ENCODE peak calls at places on chromosomes 2 and 18, in four cellular contexts. G is IMR-90, O is mesenchymal stem cell, D is neuronal stem cell. X is an unnamed sample.
A peak's percentile ranks its signal among the peaks of the same experiment; 100 is the strongest.

GRCh38 chr18:44697315-44697714 is 16.6 kb downstream of the SETBP1 start:
- DNase-seq in G (no peak), O (no peak), D (no peak), X (no peak)

GRCh38 chr2:178194600-178195389 is 483 bp downstream of the OSBPL6 start:
- DNase-seq in G (peak; percentile 55), O (peak; percentile 79), D (peak; percentile 51), X (peak; percentile 81)

GRCh38 chr2:23525137-23525765 is 140.3 kb downstream of the KLHL29 start:
- DNase-seq in G (no peak), O (no peak), D (no peak), X (no peak)

GRCh38 chr2:159549234-159549633 is 67.1 kb downstream of the BAZ2B start:
- DNase-seq in G (peak; percentile 12), O (peak; percentile 5), D (no peak), X (no peak)

GRCh38 chr18:47683774-47684173 is 246.7 kb downstream of the SMAD2 start:
- DNase-seq in G (no peak), O (no peak), D (no peak), X (no peak)

GRCh38 chr2:165594231-165594934 is 124.9 kb downstream of the CSRNP3 start:
- DNase-seq in G (no peak), O (no peak), D (no peak), X (no peak)

GRCh38 chr2:96631804-96632435 is 6.2 kb downstream of the KANSL3 start:
- DNase-seq in G (peak; percentile 91), O (peak; percentile 82), D (no peak), X (no peak)

GRCh38 chr2:135175177-135175576 is 123.1 kb downstream of the RAB3GAP1 start:
- DNase-seq in G (no peak), O (no peak), D (no peak), X (no peak)

GRCh38 chr2:174336403-174337336 is 1.9 kb downstream of the SP9 start:
- DNase-seq in G (no peak), O (peak; percentile 7), D (peak; percentile 67), X (peak; percentile 86)

GRCh38 chr18:26532367-26533340 is 15.7 kb downstream of the KCTD1 start:
- DNase-seq in G (peak; percentile 46), O (no peak), D (no peak), X (peak; percentile 71)

GRCh38 chr2:100731535-100731981 is 88.4 kb upstream of the NPAS2 start:
- DNase-seq in G (peak; percentile 75), O (peak; percentile 16), D (no peak), X (no peak)

GRCh38 chr2:71784734-71785549 is 331.6 kb downstream of the DYSF start:
- DNase-seq in G (peak; percentile 18), O (no peak), D (no peak), X (peak; percentile 85)

GRCh38 chr2:240463866-240464481 is 28.5 kb downstream of the GPC1 start:
- DNase-seq in G (no peak), O (no peak), D (no peak), X (no peak)

GRCh38 chr2:55965966-55966365 is 42.4 kb upstream of the EFEMP1 start:
- DNase-seq in G (peak; percentile 20), O (peak; percentile 39), D (no peak), X (peak; percentile 25)

GRCh38 chr2:44772670-44773378 is 168.7 kb upstream of the SIX3 start:
- DNase-seq in G (no peak), O (no peak), D (no peak), X (no peak)

GRCh38 chr2:111100765-111101162 is 19.9 kb upstream of the BCL2L11 start:
- DNase-seq in G (no peak), O (no peak), D (no peak), X (peak; percentile 13)

GRCh38 chr2:238777369-238778067 is 70.4 kb upstream of the TWIST2 start:
- DNase-seq in G (no peak), O (no peak), D (no peak), X (no peak)

GRCh38 chr2:167132066-167132465 is 243.8 kb downstream of the XIRP2 start:
- DNase-seq in G (no peak), O (no peak), D (no peak), X (no peak)

GRCh38 chr2:158753561-158754302 is 41.4 kb upstream of the DAPL1 start:
- DNase-seq in G (peak; percentile 68), O (peak; percentile 65), D (peak; percentile 67), X (peak; percentile 82)

GRCh38 chr18:5398269-5398668 is 102.7 kb upstream of the ZBTB14 start:
- DNase-seq in G (no peak), O (no peak), D (no peak), X (no peak)

GRCh38 chr18:42196651-42197050 is 241.6 kb downstream of the PIK3C3 start:
- DNase-seq in G (peak; percentile 7), O (peak; percentile 70), D (no peak), X (no peak)

GRCh38 chr2:46460241-46460921 is 19.0 kb upstream of the TMEM247 start:
- DNase-seq in G (no peak), O (no peak), D (no peak), X (no peak)

GRCh38 chr2:63654959-63655358 is 66.2 kb downstream of the MDH1 start:
- DNase-seq in G (no peak), O (no peak), D (no peak), X (no peak)

GRCh38 chr18:35508030-35508429 is 10.3 kb upstream of the INO80C start:
- DNase-seq in G (no peak), O (no peak), D (no peak), X (no peak)

GRCh38 chr2:24315669-24316068 is 44.7 kb downstream of the ITSN2 start:
- DNase-seq in G (no peak), O (no peak), D (no peak), X (peak; percentile 23)

GRCh38 chr2:144444418-144444817 is 75.5 kb downstream of the ZEB2 start:
- DNase-seq in G (no peak), O (no peak), D (no peak), X (peak; percentile 66)

GRCh38 chr18:3713166-3713565 is 263.2 kb downstream of the TGIF1 start:
- DNase-seq in G (no peak), O (no peak), D (no peak), X (no peak)

GRCh38 chr2:68662466-68662865 is 19.1 kb downstream of the PROKR1 start:
- DNase-seq in G (no peak), O (no peak), D (no peak), X (no peak)

GRCh38 chr18:59697236-59697932 is at the start of gene CCBE1:
- DNase-seq in G (peak; percentile 71), O (peak; percentile 64), D (peak; percentile 81), X (peak; percentile 79)

GRCh38 chr2:97781981-97782380 is 68.6 kb downstream of the ZAP70 start:
- DNase-seq in G (no peak), O (no peak), D (no peak), X (no peak)

GRCh38 chr18:25408294-25408693 is 56.3 kb upstream of the ZNF521 start:
- DNase-seq in G (no peak), O (no peak), D (no peak), X (no peak)

GRCh38 chr2:191846787-191847620 is at the start of gene CAVIN2:
- DNase-seq in G (peak; percentile 90), O (peak; percentile 80), D (no peak), X (peak; percentile 53)

GRCh38 chr18:44602380-44602779 is 78.3 kb upstream of the SETBP1 start:
- DNase-seq in G (no peak), O (peak; percentile 72), D (no peak), X (no peak)

GRCh38 chr2:237980087-237980486 is 13.3 kb downstream of the UBE2F start:
- DNase-seq in G (no peak), O (no peak), D (no peak), X (no peak)

GRCh38 chr18:22477222-22477621 is 59.5 kb upstream of the CTAGE1 start:
- DNase-seq in G (no peak), O (no peak), D (no peak), X (no peak)
- H4K8ac ChIP-seq in G (no peak overlapping the region), O (no peak overlapping the region), D (no peak overlapping the region), X (no peak overlapping the region)

GRCh38 chr2:42494434-42495233 is 852 bp upstream of the KCNG3 start:
- DNase-seq in G (peak; percentile 75), O (peak; percentile 77), D (peak; percentile 80), X (peak; percentile 96)

GRCh38 chr2:42493468-42493884 is 306 bp downstream of the KCNG3 start:
- DNase-seq in G (no peak), O (no peak), D (no peak), X (no peak)

GRCh38 chr2:42492691-42493467 is 903 bp downstream of the KCNG3 start:
- DNase-seq in G (no peak), O (peak; percentile 8), D (no peak), X (peak; percentile 80)

GRCh38 chr2:42495234-42495581 is 1.4 kb upstream of the KCNG3 start:
- DNase-seq in G (no peak), O (no peak), D (no peak), X (no peak)

DNA sequence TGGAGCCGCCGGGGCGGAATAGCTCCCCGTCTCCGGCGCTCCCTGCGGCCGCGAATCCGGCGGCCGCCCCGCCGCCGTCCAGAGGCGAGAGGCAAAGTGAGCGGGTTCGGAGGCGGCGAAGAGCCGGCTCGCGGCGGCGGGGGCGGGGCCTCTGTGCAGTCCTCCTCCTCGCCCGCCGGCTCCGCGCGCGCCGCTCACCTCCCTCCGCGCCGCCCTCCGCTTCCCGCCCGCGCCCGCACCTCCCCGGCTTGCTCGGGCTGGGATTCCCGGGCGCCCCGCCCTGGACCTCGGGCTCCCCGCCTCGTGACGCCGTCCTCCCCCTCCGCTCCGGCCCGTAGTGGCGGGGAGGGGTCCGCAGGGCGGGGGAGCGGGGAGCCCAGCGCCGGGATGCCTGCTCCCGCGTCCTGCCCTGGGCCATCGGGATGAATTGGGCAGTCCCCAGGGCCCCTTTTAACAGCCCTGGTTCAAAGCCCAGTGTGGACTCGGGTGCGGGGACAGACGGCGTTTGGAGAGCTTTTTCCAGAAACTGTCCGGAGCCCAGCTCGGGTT is at the start of gene KCNG3:
- DNase-seq in G (peak; percentile 12), O (peak; percentile 43), D (peak; percentile 70), X (peak; percentile 82)
- H4K8ac ChIP-seq in G (no peak within 1 kb of the TSS), O (no peak within 1 kb of the TSS), D (peak within 1 kb of the TSS; percentile 92), X (no peak within 1 kb of the TSS)

GRCh38 chr2:33334083-33334482 is 142.4 kb upstream of the RASGRP3 start:
- DNase-seq in G (no peak), O (no peak), D (no peak), X (no peak)
- H4K8ac ChIP-seq in G (no peak overlapping the region), O (no peak overlapping the region), D (no peak overlapping the region), X (no peak overlapping the region)

GRCh38 chr2:30264236-30264635 is 32.9 kb downstream of the LBH start:
- DNase-seq in G (no peak), O (no peak), D (no peak), X (no peak)

GRCh38 chr2:30267161-30267568 is 35.8 kb downstream of the LBH start:
- DNase-seq in G (no peak), O (no peak), D (no peak), X (peak; percentile 27)

GRCh38 chr2:30266051-30266621 is 34.8 kb downstream of the LBH start:
- DNase-seq in G (no peak), O (peak; percentile 20), D (no peak), X (no peak)

GRCh38 chr2:30266705-30267104 is 35.4 kb downstream of the LBH start:
- DNase-seq in G (no peak), O (no peak), D (no peak), X (no peak)

DNA sequence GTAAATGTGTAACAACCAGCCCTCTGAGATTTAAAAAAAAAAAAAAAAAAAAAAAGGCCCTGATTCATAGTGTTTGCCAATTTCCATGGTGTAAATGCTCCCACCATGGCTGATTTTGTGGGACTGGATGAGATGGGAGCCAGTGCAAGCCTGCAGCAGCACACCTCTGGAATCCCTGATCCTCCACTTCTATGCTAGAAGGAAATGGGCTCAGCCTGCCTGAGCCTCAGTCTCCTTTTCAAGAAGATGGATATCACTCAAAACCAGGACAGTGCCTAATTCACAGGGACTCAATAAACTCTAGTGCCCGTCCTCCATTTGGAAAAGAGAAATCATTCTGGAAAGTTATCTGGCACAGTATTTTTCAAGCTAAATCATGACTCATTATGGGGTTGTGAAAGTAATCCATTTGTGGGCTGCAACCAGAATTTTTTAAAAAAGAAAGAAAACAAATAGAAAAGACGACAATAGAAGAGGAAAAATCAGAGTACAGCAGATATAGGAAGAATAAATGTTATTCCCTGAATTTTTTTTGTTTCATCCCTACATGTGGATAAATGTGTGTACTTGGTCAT is 34.2 kb downstream of the LBH start:
- DNase-seq in G (peak; percentile 70), O (peak; percentile 63), D (no peak), X (no peak)
- H4K8ac ChIP-seq in G (peak overlapping the region; percentile 93), O (no peak overlapping the region), D (no peak overlapping the region), X (no peak overlapping the region)